ENCODE peak calls at places on chromosomes 1 and 21, in four cellular contexts. G is Calu3, D is endothelial cell, I is HFFc6. R is an unnamed sample.
A peak's percentile ranks its signal among the peaks of the same experiment; 100 is the strongest.

GRCh38 chr1:28322209-28322608 is 6.6 kb upstream of the MED18 start:
- DNase-seq in G (peak; percentile 75), D (no peak), I (no peak), R (no peak)

GRCh38 chr1:43781574-43781973 is 74.2 kb downstream of the ST3GAL3 start:
- DNase-seq in G (no peak), I (no peak), D (no peak), R (no peak)

GRCh38 chr1:245183429-245183828 is 28.6 kb downstream of the KIF26B start:
- DNase-seq in I (no peak), D (no peak), G (no peak), R (no peak)

GRCh38 chr1:99650773-99651437 is 5.0 kb downstream of the PALMD start:
- DNase-seq in D (no peak), I (no peak), G (no peak), R (no peak)

GRCh38 chr1:20930427-20930826 is 143.3 kb upstream of the HP1BP3 start:
- DNase-seq in D (no peak), I (no peak), G (no peak), R (no peak)

GRCh38 chr1:83900530-83900929 is 98.4 kb downstream of the TTLL7 start:
- DNase-seq in G (no peak), I (peak; percentile 60), D (no peak), R (no peak)

GRCh38 chr1:68087184-68087583 is 36.8 kb upstream of the DIRAS3 start:
- DNase-seq in D (no peak), I (no peak), G (no peak), R (no peak)

GRCh38 chr1:53763911-53764310 is 24.9 kb upstream of the GLIS1 start:
- DNase-seq in D (no peak), I (no peak), G (no peak), R (no peak)

GRCh38 chr1:59737638-59738037 is 77.1 kb upstream of the HOOK1 start:
- DNase-seq in I (no peak), D (no peak), G (no peak), R (no peak)

GRCh38 chr1:81690881-81691453 is 109.8 kb upstream of the ADGRL2 start:
- DNase-seq in D (no peak), I (peak; percentile 30), G (no peak), R (no peak)

GRCh38 chr1:114710360-114710759 is 6.2 kb downstream of the NRAS start:
- DNase-seq in I (no peak), D (no peak), G (no peak), R (no peak)

GRCh38 chr1:70542040-70542439 is 131.0 kb downstream of the CTH start:
- DNase-seq in D (no peak), I (no peak), G (no peak), R (no peak)

GRCh38 chr1:70537788-70538187 is 126.7 kb downstream of the CTH start:
- DNase-seq in D (no peak), G (no peak), I (no peak), R (no peak)

DNA sequence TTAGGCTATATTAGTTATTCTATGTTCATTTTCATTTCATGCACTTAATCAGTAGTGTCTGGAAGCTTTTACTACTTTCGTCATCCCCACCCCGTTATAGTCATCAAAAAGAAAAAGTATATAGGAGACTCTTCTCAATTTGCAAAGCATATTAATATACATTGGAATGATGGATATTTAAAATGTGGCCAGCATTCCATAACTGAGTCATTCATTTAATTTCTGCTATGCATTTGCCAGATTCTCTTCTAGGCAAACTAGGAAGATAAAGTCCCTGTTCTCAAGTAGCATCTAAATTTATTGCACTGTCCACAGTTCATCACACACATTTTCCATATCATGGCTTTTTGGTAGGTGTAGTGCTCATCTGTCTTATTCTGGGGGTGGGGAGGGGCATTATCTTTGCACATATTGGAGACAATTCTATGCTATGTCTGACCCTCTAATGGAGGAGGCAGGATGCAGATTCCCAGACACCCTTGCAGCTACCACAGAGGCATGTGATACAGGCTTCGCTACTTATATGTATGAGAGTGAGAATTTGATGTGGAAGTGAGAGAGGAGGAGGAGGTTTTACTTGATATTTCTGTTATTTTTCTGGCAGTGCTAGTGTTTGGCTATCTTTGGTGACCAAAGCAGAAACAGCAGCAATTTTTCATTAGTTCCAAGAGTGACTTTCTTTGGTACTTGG is 125.8 kb downstream of the CTH start:
- DNase-seq in I (no peak), G (no peak), D (no peak), R (no peak)
- TF ChIP-seq CTCF in I (no peak), G (no peak), D (no peak), R (no peak)

GRCh38 chr1:177913762-177914540 is 55.9 kb downstream of the SEC16B start:
- DNase-seq in D (peak; percentile 44), G (peak; percentile 49), I (peak; percentile 54), R (no peak)
- TF ChIP-seq CTCF in D (no peak), G (peak; percentile 44), I (peak; percentile 82), R (no peak)

GRCh38 chr21:20999567-21000169 is 1.5 kb downstream of the NCAM2 start:
- DNase-seq in G (no peak), I (peak; percentile 20), D (peak; percentile 62), R (peak; percentile 46)
- TF ChIP-seq CTCF in G (no peak), I (peak; percentile 94), D (peak; percentile 87), R (peak; percentile 44)

GRCh38 chr1:152739841-152740240 is 18.0 kb upstream of the KPRP start:
- DNase-seq in D (no peak), G (no peak), I (no peak), R (no peak)

GRCh38 chr1:152735648-152736047 is 22.2 kb upstream of the KPRP start:
- DNase-seq in D (peak; percentile 25), I (no peak), G (peak; percentile 12), R (no peak)
- TF ChIP-seq CTCF in D (no peak), I (peak; percentile 46), G (peak; percentile 40), R (no peak)

DNA sequence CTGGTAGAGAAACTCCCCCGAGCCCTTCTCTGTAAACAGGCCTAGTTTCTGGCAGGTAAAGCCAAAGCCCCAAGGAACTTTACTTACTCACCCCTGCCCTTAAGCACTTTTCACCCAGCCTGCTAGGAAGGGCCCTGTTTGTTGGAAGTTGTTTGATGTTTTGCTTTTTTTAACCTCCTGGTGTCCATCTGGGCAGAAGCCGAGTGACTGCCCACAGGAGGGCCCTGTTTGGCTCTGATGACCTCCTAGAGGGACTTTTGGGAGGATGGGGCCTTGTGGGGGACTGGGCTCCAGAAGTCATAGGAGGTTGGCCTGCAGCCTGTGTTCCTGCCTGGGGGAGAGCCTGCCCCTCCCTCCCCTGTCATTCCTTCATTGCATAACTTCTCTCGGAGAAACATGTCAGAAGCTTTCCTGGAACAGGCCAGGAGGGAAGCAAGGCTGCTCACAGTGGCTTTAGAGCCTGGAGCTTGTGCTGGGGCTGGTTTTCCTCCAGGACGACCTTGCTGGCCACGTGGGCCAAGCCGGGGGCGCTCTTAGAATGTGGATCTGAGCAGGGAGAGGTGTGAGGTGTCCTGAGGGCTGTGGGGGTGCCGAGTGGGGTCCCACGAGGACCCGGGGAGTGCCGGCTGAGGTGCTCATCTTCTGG is 33.9 kb downstream of the COQ8A start:
- DNase-seq in D (no peak), I (no peak), G (no peak), R (no peak)
- TF ChIP-seq CTCF in D (no peak), I (no peak), G (no peak), R (no peak)

DNA sequence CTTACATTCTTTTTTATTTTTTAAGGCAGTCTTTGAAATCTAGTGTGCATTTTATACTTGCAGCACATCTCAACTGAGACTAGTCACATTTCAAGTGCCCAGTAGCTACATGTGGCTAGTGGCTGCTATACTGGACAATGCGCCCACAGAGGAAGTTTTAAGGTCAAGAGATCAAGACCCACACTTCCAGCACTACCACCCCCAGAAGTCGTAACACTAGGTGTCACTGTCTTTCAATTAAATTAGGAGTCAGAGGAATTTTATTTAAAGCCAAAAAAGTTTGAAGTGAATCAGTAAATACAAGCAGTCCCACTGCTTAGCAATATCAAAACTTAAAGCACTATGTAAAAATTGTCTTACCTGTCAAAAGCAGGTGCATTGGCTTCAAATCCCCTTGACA is 39.9 kb downstream of the SYNJ1 start:
- DNase-seq in G (no peak), D (no peak), I (no peak), R (peak; percentile 26)
- TF ChIP-seq CTCF in G (no peak), D (no peak), I (no peak), R (no peak)

DNA sequence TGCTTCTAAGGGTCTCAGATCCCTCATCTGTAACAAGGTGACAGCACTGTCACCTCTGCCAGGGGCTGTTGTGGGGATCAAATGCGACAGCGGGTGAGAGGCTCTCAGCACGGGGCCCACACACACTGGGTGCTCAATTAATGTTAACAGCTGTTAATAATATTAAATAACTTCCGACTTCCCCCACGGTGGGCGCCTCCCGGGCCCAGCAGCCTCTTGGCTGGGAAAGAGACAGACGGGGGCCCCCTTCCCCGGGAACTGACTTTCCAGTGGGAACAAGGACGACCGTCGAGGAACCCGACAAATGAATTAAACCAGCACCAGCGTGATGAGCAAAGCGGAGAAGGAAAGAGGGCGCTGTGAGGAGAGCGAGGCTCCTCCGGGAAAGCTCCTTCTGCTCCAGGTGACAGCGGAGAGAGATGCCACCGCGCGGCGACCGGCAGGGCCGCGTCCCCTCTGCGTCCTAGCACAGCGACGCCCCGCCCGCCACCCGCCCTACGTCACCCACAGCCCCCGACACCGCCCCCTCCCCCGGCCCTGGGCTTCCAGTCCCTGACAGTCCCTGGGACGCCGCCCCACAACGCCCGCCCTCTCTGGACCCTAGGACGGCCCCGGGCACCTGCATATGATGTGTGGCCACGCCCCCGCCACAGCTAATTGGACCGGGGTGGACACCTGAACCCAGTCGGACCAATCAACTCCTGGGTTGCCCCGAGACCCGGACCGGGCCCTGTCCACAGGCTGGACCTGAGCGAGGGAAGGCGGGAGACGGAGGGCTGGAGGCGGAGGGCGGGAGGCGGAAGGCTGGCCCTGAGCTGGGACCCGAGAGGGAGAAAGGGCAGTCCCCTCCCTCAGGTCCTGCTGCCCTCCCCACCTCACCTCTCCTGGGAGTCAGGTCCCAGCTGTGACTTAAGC is 38.2 kb downstream of the MATN1 start:
- DNase-seq in G (peak; percentile 91), D (peak; percentile 49), I (no peak), R (no peak)
- TF ChIP-seq CTCF in G (no peak), D (no peak), I (no peak), R (no peak)

GRCh38 chr1:220213381-220213983 is 58.8 kb downstream of the RAB3GAP2 start:
- DNase-seq in D (no peak), G (no peak), I (no peak), R (no peak)

GRCh38 chr1:220221269-220221668 is 51.0 kb downstream of the RAB3GAP2 start:
- DNase-seq in D (no peak), G (no peak), I (no peak), R (no peak)

GRCh38 chr1:220219136-220219442 is 53.2 kb downstream of the RAB3GAP2 start:
- DNase-seq in G (no peak), I (no peak), D (no peak), R (no peak)

GRCh38 chr1:220219865-220220698 is 52.2 kb downstream of the RAB3GAP2 start:
- DNase-seq in I (no peak), D (no peak), G (no peak), R (peak; percentile 33)

DNA sequence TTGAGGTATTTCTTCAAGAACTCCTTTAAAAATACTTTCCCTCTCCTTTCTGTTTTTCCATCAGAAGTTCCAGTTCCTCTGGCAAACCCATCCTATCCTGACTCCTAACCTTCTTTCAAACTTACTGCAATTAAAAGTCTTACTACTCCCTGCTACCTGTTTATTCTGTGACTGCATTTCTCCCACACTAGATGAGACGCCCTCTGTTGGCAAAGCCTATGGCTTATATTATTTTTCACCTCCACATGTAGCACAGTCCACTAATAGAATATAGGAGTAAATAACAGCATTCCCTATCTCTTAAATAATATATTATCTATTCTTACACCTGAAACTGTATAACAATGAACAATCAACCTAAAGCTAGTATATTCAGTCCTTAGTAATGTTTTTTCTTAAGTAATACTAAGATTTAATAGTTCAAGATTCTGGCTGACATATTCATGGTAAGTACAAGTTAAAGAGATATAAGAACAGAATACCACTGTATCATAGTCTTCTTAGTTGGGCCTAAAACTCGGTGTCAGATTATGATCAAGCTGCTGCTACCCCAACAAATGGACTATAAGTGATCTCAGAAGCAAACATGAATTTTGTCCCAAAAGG is 54.8 kb downstream of the RAB3GAP2 start:
- DNase-seq in I (no peak), G (peak; percentile 44), D (peak; percentile 14), R (no peak)
- TF ChIP-seq CTCF in I (peak; percentile 64), G (no peak), D (peak; percentile 32), R (peak; percentile 26)

GRCh38 chr1:155910621-155911121 is 478 bp downstream of the RIT1 start:
- DNase-seq in G (peak; percentile 37), D (peak; percentile 6), I (peak; percentile 35), R (peak; percentile 59)
- TF ChIP-seq CTCF in G (no peak), D (no peak), I (no peak), R (peak; percentile 8)